ENCODE peak calls at places on chromosomes 4 and X, in seven cellular contexts. L is GM12878, B is HepG2, I is K562, A is SK-N-SH, H is GM12892, D is H1. X is an unnamed sample.

GRCh38 chr4:74109894-74110605 is 11.1 kb upstream of the CXCL2 start:
- DNase-seq in I (no peak), L (no peak), A (no peak), B (no peak), H (no peak), D (no peak), X (no peak)

GRCh38 chr4:1402516-1403101 is 3.6 kb downstream of the NKX1-1 start:
- DNase-seq in L (no peak), A (peak; percentile 52), I (no peak), B (no peak), H (peak; percentile 25), D (no peak), X (peak; percentile 18)

GRCh38 chrX:102858826-102859627 is 78.0 kb upstream of the RAB40AL start:
- DNase-seq in B (no peak), A (no peak), H (no peak), I (no peak), L (no peak), D (no peak), X (no peak)

GRCh38 chr4:17437396-17437795 is 74.5 kb downstream of the QDPR start:
- DNase-seq in D (no peak), B (no peak), L (no peak), H (no peak), I (no peak), A (no peak), X (no peak)

GRCh38 chrX:103404225-103405008 is 28.1 kb downstream of the BEX3 start:
- DNase-seq in H (no peak), L (peak; percentile 33), B (peak; percentile 60), D (peak; percentile 68), A (peak; percentile 62), I (peak; percentile 61), X (peak; percentile 2)

GRCh38 chr4:113584407-113585150 is 177.0 kb downstream of the CAMK2D start:
- DNase-seq in B (no peak), A (no peak), L (no peak), I (peak; percentile 36), D (no peak), H (no peak), X (no peak)

GRCh38 chr4:72531768-72532290 is 37.2 kb downstream of the ADAMTS3 start:
- DNase-seq in H (no peak), B (no peak), A (no peak), D (no peak), L (no peak), I (no peak), X (no peak)

GRCh38 chrX:63746715-63747114 is 38.3 kb downstream of the ARHGEF9 start:
- DNase-seq in L (no peak), I (no peak), D (no peak), B (no peak), A (no peak), H (no peak), X (no peak)

GRCh38 chr4:146229406-146229805 is 15.1 kb downstream of the REELD1 start:
- DNase-seq in L (no peak), A (no peak), H (no peak), I (no peak), B (no peak), D (no peak), X (no peak)

DNA sequence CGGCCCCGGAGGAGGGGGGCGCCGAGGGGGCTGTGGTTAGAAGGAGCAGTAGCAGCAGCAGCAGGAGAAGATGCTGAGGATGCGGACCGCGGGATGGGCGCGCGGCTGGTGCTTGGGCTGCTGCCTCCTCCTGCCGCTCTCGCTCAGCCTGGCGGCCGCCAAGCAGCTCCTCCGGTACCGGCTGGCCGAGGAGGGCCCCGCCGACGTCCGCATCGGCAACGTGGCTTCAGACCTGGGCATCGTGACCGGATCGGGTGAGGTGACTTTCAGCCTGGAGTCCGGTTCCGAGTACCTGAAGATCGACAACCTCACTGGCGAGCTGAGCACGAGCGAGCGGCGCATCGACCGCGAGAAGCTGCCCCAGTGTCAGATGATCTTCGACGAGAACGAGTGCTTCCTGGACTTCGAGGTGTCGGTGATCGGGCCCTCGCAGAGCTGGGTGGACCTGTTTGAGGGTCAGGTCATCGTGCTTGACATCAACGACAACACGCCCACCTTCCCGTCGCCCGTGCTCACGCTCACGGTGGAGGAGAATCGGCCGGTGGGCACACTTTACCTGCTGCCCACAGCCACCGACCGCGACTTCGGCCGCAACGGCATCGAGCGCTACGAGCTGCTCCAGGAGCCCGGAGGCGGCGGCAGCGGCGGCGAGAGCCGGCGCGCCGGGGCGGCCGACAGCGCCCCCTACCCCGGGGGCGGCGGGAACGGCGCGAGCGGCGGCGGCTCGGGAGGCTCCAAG is 1.4 kb downstream of the PCDH7 start:
- DNase-seq in D (peak; percentile 76), B (no peak), H (peak; percentile 9), I (no peak), A (peak; percentile 86), L (no peak), X (no peak)
- TF ChIP-seq TAF1 in D (no peak), B (no peak), H (no peak), I (no peak), A (no peak), L (no peak), X (no peak)

GRCh38 chrX:104539081-104539480 is 26.9 kb upstream of the IL1RAPL2 start:
- DNase-seq in L (no peak), D (no peak), I (no peak), H (no peak), A (no peak), B (no peak), X (no peak)
- TF ChIP-seq TAF1 in L (no peak), D (no peak), I (no peak), H (no peak), A (no peak), B (no peak), X (no peak)

DNA sequence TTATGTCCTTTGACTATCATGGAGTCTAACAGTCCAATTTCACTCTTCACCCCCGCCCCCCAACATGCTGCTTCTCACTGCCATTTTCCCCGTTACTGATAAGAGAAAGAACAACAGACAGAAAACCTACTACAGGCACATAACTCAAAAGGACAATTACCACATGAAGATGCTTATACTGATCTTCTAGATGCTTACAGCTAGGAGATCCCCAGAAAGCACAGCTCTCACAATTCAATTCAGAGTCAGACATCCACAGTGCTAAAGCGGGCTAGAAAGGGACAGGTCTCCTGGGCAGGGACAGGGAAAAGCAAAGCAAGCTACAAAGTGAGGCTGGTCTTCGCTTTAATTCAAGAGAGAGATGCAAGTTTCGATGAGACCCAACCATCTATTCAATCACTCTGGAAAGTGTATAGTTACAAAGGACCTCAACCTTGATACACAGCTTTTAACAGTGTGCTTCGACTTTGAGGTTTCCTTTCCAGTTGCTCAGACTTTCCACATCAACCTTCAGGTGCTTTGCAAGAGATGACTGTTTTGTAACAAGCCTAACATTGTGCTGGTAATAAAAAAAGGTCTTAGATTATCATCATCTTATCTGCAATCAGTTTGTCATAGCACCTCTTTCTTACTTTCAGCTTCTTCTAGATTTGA is 60.9 kb downstream of the LEF1 start:
- DNase-seq in I (peak; percentile 52), A (no peak), L (no peak), B (no peak), D (no peak), H (no peak), X (no peak)
- TF ChIP-seq TAF1 in I (no peak), A (no peak), L (no peak), B (no peak), D (no peak), H (no peak), X (no peak)

GRCh38 chr4:140176735-140177134 is 22.8 kb upstream of the MAML3 start:
- DNase-seq in I (no peak), H (no peak), L (no peak), D (no peak), A (no peak), B (no peak), X (no peak)
- TF ChIP-seq TAF1 in I (no peak), H (no peak), L (no peak), D (no peak), A (no peak), B (no peak), X (no peak)

GRCh38 chr4:25144870-25145481 is 15.3 kb downstream of the SEPSECS start:
- DNase-seq in I (peak; percentile 26), B (no peak), H (no peak), A (peak; percentile 43), L (no peak), D (no peak), X (no peak)
- TF ChIP-seq TAF1 in I (no peak), B (no peak), H (no peak), A (no peak), L (no peak), D (no peak), X (no peak)

DNA sequence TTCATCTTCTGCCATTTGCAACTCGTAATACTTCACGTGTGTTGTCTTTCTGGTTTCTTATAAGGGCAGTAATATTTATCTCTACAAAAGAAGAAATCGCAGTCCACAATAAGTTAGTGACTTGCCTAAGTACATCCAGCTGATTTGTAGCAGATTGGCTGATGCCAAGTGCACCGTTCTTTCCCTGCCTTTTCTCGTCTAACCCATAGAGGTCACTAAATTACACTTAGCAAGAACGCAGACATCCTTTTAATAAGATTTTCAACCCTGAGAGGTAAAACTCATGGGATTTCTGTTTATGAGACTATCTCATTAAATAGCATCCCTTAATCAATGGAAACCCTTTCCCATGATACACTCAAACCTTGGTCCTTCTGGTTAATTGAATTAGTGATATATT is 408.6 kb upstream of the ACTRT1 start:
- DNase-seq in A (peak; percentile 8), L (no peak), D (no peak), B (no peak), H (no peak), I (no peak), X (no peak)
- TF ChIP-seq TAF1 in A (no peak), L (no peak), D (no peak), B (no peak), H (no peak), I (no peak), X (no peak)

DNA sequence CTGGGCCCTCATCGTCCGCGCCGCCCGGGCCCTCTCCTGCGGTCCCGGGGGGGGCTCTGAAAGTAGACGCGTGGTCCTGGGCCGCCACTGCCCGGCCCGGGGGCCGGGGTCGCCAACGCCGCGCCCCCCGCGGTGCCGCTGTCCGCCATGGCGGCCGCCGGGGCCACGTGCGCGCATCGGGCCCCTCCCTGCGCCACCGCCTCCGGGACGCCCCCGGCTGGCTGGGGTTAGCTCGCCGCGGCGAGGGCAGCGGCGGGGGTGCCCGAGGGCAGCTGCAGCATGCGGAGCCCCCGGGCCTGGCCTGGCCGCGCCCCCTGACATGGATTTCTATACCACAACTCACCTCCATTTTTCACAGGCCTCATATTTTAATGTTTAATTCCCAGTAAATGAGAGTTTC is 61.8 kb downstream of the ELF2 start:
- DNase-seq in I (no peak), D (no peak), A (no peak), B (no peak), L (no peak), H (no peak), X (no peak)
- TF ChIP-seq TAF1 in I (no peak), D (no peak), A (no peak), B (no peak), L (no peak), H (no peak), X (no peak)

GRCh38 chrX:110966046-110966445 is 129.9 kb upstream of the PAK3 start:
- DNase-seq in B (no peak), H (no peak), A (no peak), D (no peak), I (no peak), L (no peak), X (no peak)
- TF ChIP-seq TAF1 in B (no peak), H (no peak), A (no peak), D (no peak), I (no peak), L (no peak), X (no peak)